ENCODE peak calls at places on chromosomes 4 and X, in seven cellular contexts. R is Jurkat, Clone E6-1; M is kidney epithelial cell; L is suprapubic skin; X is astrocyte of the cerebellum; Z is CD4-positive, alpha-beta memory T cell; F is retinal pigment epithelial cell. N is an unnamed sample.

GRCh38 chr4:40256329-40256728 is 59.5 kb downstream of the RHOH start:
- DNase-seq in R (no peak), L (no peak), F (no peak), M (no peak), X (no peak), Z (no peak), N (no peak)

GRCh38 chrX:12975670-12975965 is 708 bp downstream of the TMSB4X start:
- DNase-seq in L (no peak), Z (no peak), F (no peak), R (no peak), X (no peak), M (no peak), N (no peak)

GRCh38 chrX:73855546-73855945 is 292.5 kb downstream of the CHIC1 start:
- DNase-seq in F (peak; percentile 22), L (no peak), R (peak; percentile 51), M (peak; percentile 26), X (peak; percentile 65), Z (peak; percentile 72), N (peak; percentile 7)

GRCh38 chrX:40143001-40143400 is 45.2 kb upstream of the BCOR start:
- DNase-seq in L (no peak), Z (no peak), F (no peak), X (no peak), R (no peak), M (no peak), N (no peak)

GRCh38 chrX:31213941-31214340 is 142.1 kb upstream of the FTHL17 start:
- DNase-seq in F (no peak), R (peak; percentile 4), Z (no peak), X (no peak), L (no peak), M (no peak), N (no peak)

GRCh38 chrX:13283968-13284914 is 35.6 kb downstream of the ATXN3L start:
- DNase-seq in X (no peak), L (no peak), Z (no peak), M (peak; percentile 75), F (peak; percentile 88), R (no peak), N (peak; percentile 47)

GRCh38 chrX:106707771-106708454 is 18.6 kb upstream of the RNF128 start:
- DNase-seq in L (no peak), Z (no peak), F (peak; percentile 56), R (no peak), M (peak; percentile 76), X (peak; percentile 57), N (peak; percentile 76)

GRCh38 chr4:93092765-93093164 is 735.8 kb upstream of the ATOH1 start:
- DNase-seq in M (no peak), F (no peak), X (no peak), L (no peak), Z (no peak), R (no peak), N (no peak)

GRCh38 chrX:110924871-110925270 is 129.3 kb upstream of the CHRDL1 start:
- DNase-seq in L (no peak), X (no peak), Z (no peak), F (no peak), R (no peak), M (no peak), N (no peak)

GRCh38 chr4:171553961-171554360 is 259.2 kb upstream of the GALNTL6 start:
- DNase-seq in L (no peak), F (no peak), Z (no peak), M (no peak), R (no peak), X (no peak), N (no peak)

GRCh38 chrX:118807151-118808017 is 16.2 kb upstream of the ZCCHC12 start:
- DNase-seq in M (no peak), R (peak; percentile 16), X (peak; percentile 12), F (no peak), Z (peak; percentile 20), L (no peak), N (no peak)

GRCh38 chrX:47093248-47093647 is 15.0 kb downstream of the RGN start:
- DNase-seq in F (peak; percentile 8), X (peak; percentile 8), R (peak; percentile 12), M (no peak), L (no peak), Z (no peak), N (no peak)

GRCh38 chrX:152861116-152861515 is 30.3 kb downstream of the NSDHL start:
- DNase-seq in R (no peak), Z (no peak), L (no peak), M (peak; percentile 26), F (peak; percentile 61), X (no peak), N (no peak)

GRCh38 chr4:126604273-126604867 is 1028.4 kb upstream of the INTU start:
- DNase-seq in X (peak; percentile 23), F (no peak), R (peak; percentile 4), M (no peak), L (no peak), Z (no peak), N (no peak)

GRCh38 chr4:37675587-37676290 is 10.4 kb downstream of the RELL1 start:
- DNase-seq in M (peak; percentile 43), L (no peak), R (peak; percentile 29), X (no peak), F (no peak), Z (peak; percentile 23), N (no peak)

GRCh38 chr4:33357121-33357520 is 2637.0 kb downstream of the PCDH7 start:
- DNase-seq in X (no peak), R (no peak), M (no peak), F (peak; percentile 36), L (no peak), Z (no peak), N (no peak)

GRCh38 chr4:174930895-174931294 is 12.7 kb downstream of the ADAM29 start:
- DNase-seq in L (no peak), Z (no peak), R (no peak), M (no peak), F (no peak), X (no peak), N (no peak)

GRCh38 chr4:74669702-74670101 is 124.6 kb downstream of the BTC start:
- DNase-seq in R (no peak), M (no peak), X (no peak), L (no peak), Z (no peak), F (no peak), N (no peak)

GRCh38 chr4:148881860-148882643 is 439.8 kb upstream of the NR3C2 start:
- DNase-seq in R (no peak), Z (no peak), M (no peak), F (no peak), L (no peak), X (no peak), N (no peak)

GRCh38 chr4:95183656-95184408 is 364.9 kb downstream of the UNC5C start:
- DNase-seq in X (no peak), M (no peak), R (no peak), L (no peak), Z (no peak), F (no peak), N (no peak)

GRCh38 chr4:142367326-142368188 is 478.5 kb downstream of the INPP4B start:
- DNase-seq in X (no peak), M (no peak), R (no peak), F (no peak), L (no peak), Z (no peak), N (no peak)

GRCh38 chrX:11105080-11105479 is 6.1 kb upstream of the HCCS start:
- DNase-seq in R (no peak), Z (no peak), M (no peak), L (no peak), X (no peak), F (no peak), N (no peak)

GRCh38 chr4:22363071-22363470 is 152.8 kb downstream of the ADGRA3 start:
- DNase-seq in F (no peak), X (no peak), L (no peak), M (no peak), R (no peak), Z (no peak), N (no peak)

GRCh38 chr4:173642509-173642908 is 112.5 kb upstream of the HAND2 start:
- DNase-seq in F (no peak), R (no peak), L (no peak), Z (no peak), X (no peak), M (no peak), N (no peak)

DNA sequence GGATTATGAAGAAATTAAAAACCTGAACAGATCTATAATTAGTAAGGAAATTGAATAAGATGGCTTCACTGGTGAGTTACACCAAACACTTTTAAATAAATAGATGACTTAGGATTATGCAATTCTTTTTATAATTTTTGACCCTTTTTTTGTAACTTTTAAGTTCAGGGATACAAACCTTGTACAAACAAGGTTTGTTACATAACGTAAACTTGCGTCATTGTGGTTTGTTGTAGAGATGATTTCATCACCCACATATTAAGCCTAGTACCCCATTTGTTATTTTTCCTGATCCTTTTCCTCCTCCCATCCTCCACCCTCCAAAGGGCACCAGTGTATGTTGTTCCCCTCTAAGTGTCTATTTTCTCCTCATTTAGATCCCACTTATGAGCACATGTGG is 75.7 kb downstream of the CPEB2 start:
- DNase-seq in L (no peak), X (no peak), M (no peak), Z (no peak), R (no peak), F (no peak), N (peak; percentile 62)
- H3K4me3 ChIP-seq in L (no peak overlapping the region), X (no peak overlapping the region), M (no peak overlapping the region), Z (no peak overlapping the region), R (no peak overlapping the region), F (no peak overlapping the region), N (no peak overlapping the region)

GRCh38 chr4:54852602-54853001 is 194.8 kb downstream of the KIT start:
- DNase-seq in R (no peak), X (no peak), M (no peak), F (no peak), Z (no peak), L (no peak), N (no peak)
- H3K4me3 ChIP-seq in R (no peak overlapping the region), X (no peak overlapping the region), M (no peak overlapping the region), F (no peak overlapping the region), Z (no peak overlapping the region), L (no peak overlapping the region), N (no peak overlapping the region)

GRCh38 chrX:133444952-133445831 is 29.9 kb upstream of the GPC4 start:
- DNase-seq in F (no peak), M (no peak), Z (no peak), R (no peak), X (no peak), L (no peak), N (no peak)
- H3K4me3 ChIP-seq in F (peak overlapping the region; percentile 47), M (peak overlapping the region; percentile 24), Z (no peak overlapping the region), R (no peak overlapping the region), X (peak overlapping the region; percentile 19), L (peak overlapping the region; percentile 34), N (no peak overlapping the region)

DNA sequence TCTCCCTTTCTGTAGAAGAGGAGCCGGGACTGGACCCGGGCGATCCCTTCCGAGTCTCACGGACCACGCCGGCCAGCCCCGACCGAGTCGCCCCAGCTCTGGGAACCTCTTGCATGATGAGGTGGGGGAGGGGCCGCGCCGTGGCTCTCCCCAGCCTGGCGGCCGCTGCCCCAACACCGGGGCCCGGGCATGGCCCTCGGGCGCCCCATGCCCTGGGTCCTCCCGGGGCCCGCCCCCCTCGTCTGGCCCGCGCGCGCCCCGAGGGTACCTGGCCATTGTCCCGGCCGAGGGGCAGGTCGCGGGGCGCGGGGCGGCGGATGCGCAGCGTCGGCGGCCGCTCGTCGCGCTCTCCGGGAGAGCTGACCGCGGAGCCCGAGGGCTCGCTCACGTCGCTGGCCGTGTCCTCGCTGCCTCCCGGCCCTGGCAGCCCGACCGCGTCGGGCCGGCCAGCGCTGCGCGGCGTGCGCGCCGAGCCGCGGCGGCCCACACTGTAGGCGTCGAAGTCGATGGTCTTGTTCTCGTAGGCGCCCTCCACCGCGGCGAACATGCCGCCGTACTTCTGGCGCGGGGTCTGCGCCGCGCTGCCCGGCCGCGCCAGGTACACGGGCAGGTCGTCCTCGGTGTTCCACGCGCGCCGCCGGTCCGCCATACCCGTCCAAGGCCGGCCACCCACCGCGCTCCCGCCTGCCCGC is 419 bp downstream of the CRMP1 start:
- DNase-seq in L (no peak), X (no peak), R (no peak), M (no peak), Z (no peak), F (no peak), N (no peak)
- H3K4me3 ChIP-seq in L (peak overlapping the region; percentile 21), X (no peak overlapping the region), R (no peak overlapping the region), M (no peak overlapping the region), Z (no peak overlapping the region), F (no peak overlapping the region), N (no peak overlapping the region)